ENCODE peak calls at places on chromosomes 2 and 18, in seven cellular contexts. N, A, H, C, D, O and S are unnamed samples.

GRCh38 chr2:190837991-190838390 is 42.6 kb upstream of the GLS start:
- DNase-seq in H (no peak), O (peak; percentile 66), N (no peak), D (no peak), C (no peak), A (no peak), S (no peak)

GRCh38 chr18:66655407-66655806 is 51.5 kb upstream of the CDH19 start:
- DNase-seq in D (no peak), N (no peak), A (no peak), C (no peak), H (no peak), O (no peak), S (no peak)

GRCh38 chr2:219969508-219969907 is 342.1 kb downstream of the SLC4A3 start:
- DNase-seq in D (no peak), H (no peak), A (no peak), N (no peak), C (peak; percentile 78), O (peak; percentile 70), S (no peak)

GRCh38 chr2:83823238-83823637 is 635.8 kb downstream of the SUCLG1 start:
- DNase-seq in O (no peak), A (no peak), H (no peak), C (no peak), N (no peak), D (no peak), S (no peak)

GRCh38 chr2:152415231-152415642 is 80.3 kb downstream of the FMNL2 start:
- DNase-seq in D (no peak), H (no peak), A (no peak), C (peak; percentile 56), O (peak; percentile 47), N (no peak), S (no peak)

GRCh38 chr2:134183679-134184078 is 70.2 kb upstream of the MGAT5 start:
- DNase-seq in C (no peak), D (no peak), A (no peak), N (no peak), O (no peak), H (no peak), S (no peak)

GRCh38 chr18:57959278-57959677 is 84.7 kb upstream of the NEDD4L start:
- DNase-seq in A (no peak), N (no peak), D (peak; percentile 62), C (peak; percentile 84), H (no peak), O (peak; percentile 35), S (peak; percentile 43)

GRCh38 chr18:808502-808901 is 3.5 kb downstream of the YES1 start:
- DNase-seq in O (no peak), H (no peak), C (no peak), D (no peak), A (no peak), N (no peak), S (no peak)

GRCh38 chr2:104853401-104853925 is 452 bp upstream of the POU3F3 start:
- DNase-seq in A (no peak), O (no peak), N (no peak), D (no peak), H (no peak), C (no peak), S (no peak)

GRCh38 chr18:5768454-5768853 is 126.9 kb downstream of the TMEM200C start:
- DNase-seq in A (no peak), C (no peak), O (no peak), H (no peak), N (no peak), D (no peak), S (no peak)

GRCh38 chr2:46866770-46867246 is 48.8 kb downstream of the MCFD2 start:
- DNase-seq in C (no peak), H (no peak), D (peak; percentile 80), N (no peak), A (no peak), O (no peak), S (no peak)

GRCh38 chr2:11161747-11162146 is 6.5 kb downstream of the SLC66A3 start:
- DNase-seq in N (no peak), C (no peak), O (no peak), H (no peak), D (no peak), A (no peak), S (no peak)

GRCh38 chr18:2570772-2571199 is 519 bp downstream of the METTL4 start:
- DNase-seq in C (peak; percentile 73), N (peak; percentile 80), A (no peak), H (peak; percentile 86), O (peak; percentile 67), D (peak; percentile 74), S (peak; percentile 77)

GRCh38 chr2:160429248-160430000 is 64.2 kb downstream of the RBMS1 start:
- DNase-seq in N (no peak), C (peak; percentile 62), D (no peak), A (no peak), O (peak; percentile 74), H (no peak), S (no peak)

GRCh38 chr2:148802448-148803220 is 72.4 kb upstream of the KIF5C start:
- DNase-seq in C (peak; percentile 52), D (no peak), N (no peak), H (no peak), A (no peak), O (no peak), S (no peak)

GRCh38 chr2:96703021-96703751 is 36.7 kb downstream of the LMAN2L start:
- DNase-seq in N (no peak), H (no peak), A (no peak), D (no peak), C (no peak), O (no peak), S (no peak)

GRCh38 chr2:47336259-47337238 is 66.4 kb upstream of the MSH2 start:
- DNase-seq in O (no peak), C (no peak), A (no peak), N (no peak), H (no peak), D (peak; percentile 61), S (peak; percentile 63)

GRCh38 chr2:36461039-36461681 is 105.6 kb downstream of the CRIM1 start:
- DNase-seq in C (peak; percentile 77), A (no peak), H (no peak), D (no peak), O (peak; percentile 89), N (no peak), S (no peak)

GRCh38 chr2:138107288-138107687 is 143.0 kb downstream of the HNMT start:
- DNase-seq in H (no peak), O (no peak), C (peak; percentile 54), A (no peak), N (no peak), D (no peak), S (no peak)

GRCh38 chr2:70964596-70965386 is 13.6 kb upstream of the ANKRD53 start:
- DNase-seq in C (peak; percentile 43), A (peak; percentile 74), O (peak; percentile 56), D (peak; percentile 73), H (peak; percentile 80), N (peak; percentile 83), S (peak; percentile 91)

GRCh38 chr2:149989447-149990063 is 402.0 kb upstream of the MMADHC start:
- DNase-seq in O (peak; percentile 91), C (peak; percentile 44), A (no peak), H (no peak), N (no peak), D (no peak), S (no peak)

GRCh38 chr2:63424329-63425078 is 163.8 kb downstream of the WDPCP start:
- DNase-seq in D (no peak), A (no peak), O (peak; percentile 11), H (peak; percentile 53), C (peak; percentile 68), N (no peak), S (peak; percentile 60)

GRCh38 chr2:169119117-169119770 is 49.9 kb downstream of the DHRS9 start:
- DNase-seq in A (no peak), H (no peak), O (no peak), C (no peak), D (no peak), N (no peak), S (no peak)

GRCh38 chr2:14385043-14385442 is 247.5 kb upstream of the LRATD1 start:
- DNase-seq in N (no peak), H (no peak), C (no peak), D (no peak), O (peak; percentile 43), A (no peak), S (no peak)

GRCh38 chr2:159183346-159183745 is 103.2 kb downstream of the WDSUB1 start:
- DNase-seq in N (no peak), D (no peak), H (no peak), O (no peak), A (no peak), C (no peak), S (no peak)

DNA sequence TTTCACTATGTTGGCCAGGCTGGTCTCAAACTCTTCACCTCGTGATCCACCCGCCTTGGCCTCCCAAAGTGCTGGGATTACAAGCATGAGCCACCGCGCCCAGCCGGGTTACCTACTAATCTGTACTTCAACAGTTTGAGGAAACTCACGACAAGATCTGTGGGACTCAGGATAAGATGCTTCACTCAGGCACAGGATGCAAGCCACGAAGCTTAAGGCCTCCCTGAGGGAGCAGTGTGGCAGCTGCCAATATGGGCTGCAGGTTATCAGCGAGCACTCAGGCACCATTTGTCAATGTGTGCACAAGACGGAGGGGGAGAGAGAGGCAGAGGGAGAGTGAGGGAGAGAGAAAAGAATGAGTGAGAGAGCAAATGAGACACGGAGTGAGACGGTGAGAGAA is 173.6 kb upstream of the RAB6C start:
- DNase-seq in A (no peak), N (peak; percentile 54), D (no peak), C (no peak), O (no peak), H (no peak), S (no peak)
- TF ChIP-seq CTCF in A (no peak), N (no peak), D (no peak), C (no peak), O (no peak), H (no peak), S (no peak)

GRCh38 chr2:18266188-18266587 is 294.3 kb downstream of the RDH14 start:
- DNase-seq in C (no peak), D (no peak), N (no peak), A (no peak), H (no peak), O (no peak), S (no peak)
- TF ChIP-seq CTCF in C (no peak), D (no peak), N (peak; percentile 29), A (no peak), H (no peak), O (peak; percentile 4), S (no peak)

GRCh38 chr2:207119048-207119447 is 46.7 kb downstream of the KLF7 start:
- DNase-seq in O (no peak), C (no peak), N (no peak), A (no peak), D (no peak), H (no peak), S (no peak)

GRCh38 chr2:207112397-207112796 is 53.4 kb downstream of the KLF7 start:
- DNase-seq in H (no peak), N (no peak), O (no peak), A (no peak), C (no peak), D (no peak), S (no peak)

GRCh38 chr2:207117668-207118067 is 48.1 kb downstream of the KLF7 start:
- DNase-seq in C (no peak), D (no peak), O (no peak), A (no peak), H (no peak), N (no peak), S (no peak)

GRCh38 chr2:207113403-207113802 is 52.3 kb downstream of the KLF7 start:
- DNase-seq in N (peak; percentile 82), D (no peak), H (no peak), C (no peak), O (no peak), A (no peak), S (no peak)

GRCh38 chr2:207115715-207116364 is 49.9 kb downstream of the KLF7 start:
- DNase-seq in D (no peak), H (no peak), C (no peak), A (no peak), O (peak; percentile 46), N (no peak), S (no peak)
- TF ChIP-seq CTCF in D (no peak), H (peak; percentile 19), C (no peak), A (no peak), O (peak; percentile 43), N (peak; percentile 21), S (no peak)

GRCh38 chr2:60456115-60456770 is 97.2 kb downstream of the BCL11A start:
- DNase-seq in N (no peak), A (no peak), C (no peak), H (no peak), D (no peak), O (no peak), S (no peak)
- TF ChIP-seq CTCF in N (peak; percentile 23), A (no peak), C (no peak), H (no peak), D (no peak), O (no peak), S (no peak)